ENCODE peak calls at places on chromosome 18, in nine cellular contexts. One of them, this sample, is unnamed.
A peak's percentile ranks its signal among the peaks of the same experiment; 100 is the strongest.

GRCh38 chr18:58288922-58289797 is 245.1 kb downstream of the NEDD4L start:
- DNase-seq in GF-D8: no peak
- DNase-seq in spleen: no peak
- DNase-seq in AG04449: no peak
- DNase-seq in WTC11: no peak
- DNase-seq in sigmoid colon: no peak
- DNase-seq in GM20000: peak; percentile 52
- DNase-seq in psoas muscle: no peak
- DNase-seq in activated T-helper 9 cell treated with anti-CD3 and anti-CD28 coated beads, Interleukin-2, amount 50 U/mL, for 16 hours: no peak
- DNase-seq in this sample: peak; percentile 67

GRCh38 chr18:8826971-8827370 is 121.6 kb downstream of the MTCL1 start:
- DNase-seq in GF-D8: no peak
- DNase-seq in spleen: no peak
- DNase-seq in AG04449: no peak
- DNase-seq in WTC11: no peak
- DNase-seq in sigmoid colon: no peak
- DNase-seq in GM20000: no peak
- DNase-seq in psoas muscle: no peak
- DNase-seq in activated T-helper 9 cell treated with anti-CD3 and anti-CD28 coated beads, Interleukin-2, amount 50 U/mL, for 16 hours: no peak
- DNase-seq in this sample: no peak

GRCh38 chr18:46419391-46420141 is 237.5 kb downstream of the LOXHD1 start:
- DNase-seq in GF-D8: no peak
- DNase-seq in spleen: no peak
- DNase-seq in AG04449: no peak
- DNase-seq in WTC11: no peak
- DNase-seq in sigmoid colon: no peak
- DNase-seq in GM20000: no peak
- DNase-seq in psoas muscle: no peak
- DNase-seq in activated T-helper 9 cell treated with anti-CD3 and anti-CD28 coated beads, Interleukin-2, amount 50 U/mL, for 16 hours: no peak
- DNase-seq in this sample: no peak

GRCh38 chr18:44774191-44774590 is 93.5 kb downstream of the SETBP1 start:
- DNase-seq in GF-D8: no peak
- DNase-seq in spleen: no peak
- DNase-seq in AG04449: no peak
- DNase-seq in WTC11: no peak
- DNase-seq in sigmoid colon: no peak
- DNase-seq in GM20000: no peak
- DNase-seq in psoas muscle: no peak
- DNase-seq in activated T-helper 9 cell treated with anti-CD3 and anti-CD28 coated beads, Interleukin-2, amount 50 U/mL, for 16 hours: no peak
- DNase-seq in this sample: no peak

GRCh38 chr18:73520229-73520628 is 627.4 kb downstream of the FBXO15 start:
- DNase-seq in GF-D8: no peak
- DNase-seq in spleen: no peak
- DNase-seq in AG04449: no peak
- DNase-seq in WTC11: peak; percentile 70
- DNase-seq in sigmoid colon: no peak
- DNase-seq in GM20000: no peak
- DNase-seq in psoas muscle: no peak
- DNase-seq in activated T-helper 9 cell treated with anti-CD3 and anti-CD28 coated beads, Interleukin-2, amount 50 U/mL, for 16 hours: no peak
- DNase-seq in this sample: no peak

GRCh38 chr18:47284691-47285370 is 33.4 kb upstream of the SKOR2 start:
- DNase-seq in GF-D8: no peak
- DNase-seq in spleen: no peak
- DNase-seq in AG04449: no peak
- DNase-seq in WTC11: no peak
- DNase-seq in sigmoid colon: no peak
- DNase-seq in GM20000: no peak
- DNase-seq in psoas muscle: no peak
- DNase-seq in activated T-helper 9 cell treated with anti-CD3 and anti-CD28 coated beads, Interleukin-2, amount 50 U/mL, for 16 hours: no peak
- DNase-seq in this sample: no peak

GRCh38 chr18:38759457-38759856 is 1193.9 kb upstream of the CELF4 start:
- DNase-seq in GF-D8: no peak
- DNase-seq in spleen: no peak
- DNase-seq in AG04449: no peak
- DNase-seq in WTC11: no peak
- DNase-seq in sigmoid colon: no peak
- DNase-seq in GM20000: no peak
- DNase-seq in psoas muscle: no peak
- DNase-seq in activated T-helper 9 cell treated with anti-CD3 and anti-CD28 coated beads, Interleukin-2, amount 50 U/mL, for 16 hours: no peak
- DNase-seq in this sample: no peak

GRCh38 chr18:2302628-2303516 is 268.4 kb downstream of the METTL4 start:
- DNase-seq in GF-D8: no peak
- DNase-seq in spleen: no peak
- DNase-seq in AG04449: peak; percentile 14
- DNase-seq in WTC11: no peak
- DNase-seq in sigmoid colon: no peak
- DNase-seq in GM20000: no peak
- DNase-seq in psoas muscle: no peak
- DNase-seq in activated T-helper 9 cell treated with anti-CD3 and anti-CD28 coated beads, Interleukin-2, amount 50 U/mL, for 16 hours: no peak
- DNase-seq in this sample: peak; percentile 72

GRCh38 chr18:49340446-49340845 is 120.0 kb downstream of the DYM start:
- DNase-seq in GF-D8: no peak
- DNase-seq in spleen: no peak
- DNase-seq in AG04449: peak; percentile 24
- DNase-seq in WTC11: no peak
- DNase-seq in sigmoid colon: no peak
- DNase-seq in GM20000: no peak
- DNase-seq in psoas muscle: no peak
- DNase-seq in activated T-helper 9 cell treated with anti-CD3 and anti-CD28 coated beads, Interleukin-2, amount 50 U/mL, for 16 hours: no peak
- DNase-seq in this sample: peak; percentile 6

GRCh38 chr18:12768622-12769021 is 65.8 kb downstream of the PSMG2 start:
- DNase-seq in GF-D8: no peak
- DNase-seq in spleen: no peak
- DNase-seq in AG04449: no peak
- DNase-seq in WTC11: no peak
- DNase-seq in sigmoid colon: no peak
- DNase-seq in GM20000: no peak
- DNase-seq in psoas muscle: no peak
- DNase-seq in activated T-helper 9 cell treated with anti-CD3 and anti-CD28 coated beads, Interleukin-2, amount 50 U/mL, for 16 hours: no peak
- DNase-seq in this sample: no peak

GRCh38 chr18:56200381-56200831 is 438.0 kb downstream of the TXNL1 start:
- DNase-seq in GF-D8: no peak
- DNase-seq in spleen: no peak
- DNase-seq in AG04449: peak; percentile 24
- DNase-seq in WTC11: no peak
- DNase-seq in sigmoid colon: no peak
- DNase-seq in GM20000: no peak
- DNase-seq in psoas muscle: no peak
- DNase-seq in activated T-helper 9 cell treated with anti-CD3 and anti-CD28 coated beads, Interleukin-2, amount 50 U/mL, for 16 hours: no peak
- DNase-seq in this sample: peak; percentile 69

GRCh38 chr18:24271381-24272331 is 126.0 kb downstream of the OSBPL1A start:
- DNase-seq in GF-D8: no peak
- DNase-seq in spleen: peak; percentile 91
- DNase-seq in AG04449: no peak
- DNase-seq in WTC11: peak; percentile 88
- DNase-seq in sigmoid colon: peak; percentile 87
- DNase-seq in GM20000: peak; percentile 55
- DNase-seq in psoas muscle: peak; percentile 88
- DNase-seq in activated T-helper 9 cell treated with anti-CD3 and anti-CD28 coated beads, Interleukin-2, amount 50 U/mL, for 16 hours: no peak
- DNase-seq in this sample: peak; percentile 79

GRCh38 chr18:36419913-36420531 is 122.5 kb downstream of the FHOD3 start:
- DNase-seq in GF-D8: no peak
- DNase-seq in spleen: no peak
- DNase-seq in AG04449: no peak
- DNase-seq in WTC11: no peak
- DNase-seq in sigmoid colon: no peak
- DNase-seq in GM20000: no peak
- DNase-seq in psoas muscle: no peak
- DNase-seq in activated T-helper 9 cell treated with anti-CD3 and anti-CD28 coated beads, Interleukin-2, amount 50 U/mL, for 16 hours: no peak
- DNase-seq in this sample: no peak

GRCh38 chr18:75125359-75126331 is 83.3 kb downstream of the PTGR3 start:
- DNase-seq in GF-D8: no peak
- DNase-seq in spleen: peak; percentile 75
- DNase-seq in AG04449: no peak
- DNase-seq in WTC11: peak; percentile 36
- DNase-seq in sigmoid colon: no peak
- DNase-seq in GM20000: no peak
- DNase-seq in psoas muscle: no peak
- DNase-seq in activated T-helper 9 cell treated with anti-CD3 and anti-CD28 coated beads, Interleukin-2, amount 50 U/mL, for 16 hours: no peak
- DNase-seq in this sample: no peak

GRCh38 chr18:29154196-29154757 is 977.3 kb upstream of the CDH2 start:
- DNase-seq in GF-D8: no peak
- DNase-seq in spleen: no peak
- DNase-seq in AG04449: peak; percentile 10
- DNase-seq in WTC11: no peak
- DNase-seq in sigmoid colon: no peak
- DNase-seq in GM20000: no peak
- DNase-seq in psoas muscle: no peak
- DNase-seq in activated T-helper 9 cell treated with anti-CD3 and anti-CD28 coated beads, Interleukin-2, amount 50 U/mL, for 16 hours: no peak
- DNase-seq in this sample: no peak

GRCh38 chr18:56910967-56911366 is 235.9 kb upstream of the BOD1L2 start:
- DNase-seq in GF-D8: no peak
- DNase-seq in spleen: no peak
- DNase-seq in AG04449: no peak
- DNase-seq in WTC11: no peak
- DNase-seq in sigmoid colon: no peak
- DNase-seq in GM20000: no peak
- DNase-seq in psoas muscle: no peak
- DNase-seq in activated T-helper 9 cell treated with anti-CD3 and anti-CD28 coated beads, Interleukin-2, amount 50 U/mL, for 16 hours: no peak
- DNase-seq in this sample: no peak

GRCh38 chr18:34947711-34948125 is 93.5 kb upstream of the MAPRE2 start:
- DNase-seq in GF-D8: no peak
- DNase-seq in spleen: no peak
- DNase-seq in AG04449: no peak
- DNase-seq in WTC11: no peak
- DNase-seq in sigmoid colon: no peak
- DNase-seq in GM20000: no peak
- DNase-seq in psoas muscle: no peak
- DNase-seq in activated T-helper 9 cell treated with anti-CD3 and anti-CD28 coated beads, Interleukin-2, amount 50 U/mL, for 16 hours: no peak
- DNase-seq in this sample: no peak

GRCh38 chr18:72762505-72763122 is 105.2 kb downstream of the NETO1 start:
- DNase-seq in GF-D8: peak; percentile 24
- DNase-seq in spleen: no peak
- DNase-seq in AG04449: peak; percentile 33
- DNase-seq in WTC11: no peak
- DNase-seq in sigmoid colon: no peak
- DNase-seq in GM20000: peak; percentile 33
- DNase-seq in psoas muscle: no peak
- DNase-seq in activated T-helper 9 cell treated with anti-CD3 and anti-CD28 coated beads, Interleukin-2, amount 50 U/mL, for 16 hours: no peak
- DNase-seq in this sample: peak; percentile 18

GRCh38 chr18:75088622-75089211 is 120.2 kb downstream of the PTGR3 start:
- DNase-seq in GF-D8: no peak
- DNase-seq in spleen: no peak
- DNase-seq in AG04449: no peak
- DNase-seq in WTC11: no peak
- DNase-seq in sigmoid colon: no peak
- DNase-seq in GM20000: no peak
- DNase-seq in psoas muscle: no peak
- DNase-seq in activated T-helper 9 cell treated with anti-CD3 and anti-CD28 coated beads, Interleukin-2, amount 50 U/mL, for 16 hours: no peak
- DNase-seq in this sample: no peak

GRCh38 chr18:74166397-74166796 is 18.1 kb downstream of the TIMM21 start:
- DNase-seq in GF-D8: no peak
- DNase-seq in spleen: no peak
- DNase-seq in AG04449: no peak
- DNase-seq in WTC11: no peak
- DNase-seq in sigmoid colon: no peak
- DNase-seq in GM20000: no peak
- DNase-seq in psoas muscle: no peak
- DNase-seq in activated T-helper 9 cell treated with anti-CD3 and anti-CD28 coated beads, Interleukin-2, amount 50 U/mL, for 16 hours: no peak
- DNase-seq in this sample: no peak

GRCh38 chr18:3305933-3306332 is 44.0 kb downstream of the MYL12B start:
- DNase-seq in GF-D8: no peak
- DNase-seq in spleen: no peak
- DNase-seq in AG04449: no peak
- DNase-seq in WTC11: no peak
- DNase-seq in sigmoid colon: no peak
- DNase-seq in GM20000: no peak
- DNase-seq in psoas muscle: no peak
- DNase-seq in activated T-helper 9 cell treated with anti-CD3 and anti-CD28 coated beads, Interleukin-2, amount 50 U/mL, for 16 hours: no peak
- DNase-seq in this sample: no peak

GRCh38 chr18:51273435-51273834 is 76.0 kb upstream of the MEX3C start:
- DNase-seq in GF-D8: no peak
- DNase-seq in spleen: no peak
- DNase-seq in AG04449: no peak
- DNase-seq in WTC11: no peak
- DNase-seq in sigmoid colon: no peak
- DNase-seq in GM20000: no peak
- DNase-seq in psoas muscle: no peak
- DNase-seq in activated T-helper 9 cell treated with anti-CD3 and anti-CD28 coated beads, Interleukin-2, amount 50 U/mL, for 16 hours: no peak
- DNase-seq in this sample: no peak

GRCh38 chr18:49835405-49835804 is 22.1 kb upstream of the ACAA2 start:
- DNase-seq in GF-D8: no peak
- DNase-seq in spleen: no peak
- DNase-seq in AG04449: no peak
- DNase-seq in WTC11: no peak
- DNase-seq in sigmoid colon: no peak
- DNase-seq in GM20000: no peak
- DNase-seq in psoas muscle: no peak
- DNase-seq in activated T-helper 9 cell treated with anti-CD3 and anti-CD28 coated beads, Interleukin-2, amount 50 U/mL, for 16 hours: no peak
- DNase-seq in this sample: no peak

GRCh38 chr18:58860747-58861224 is 3.9 kb upstream of the ZNF532 start:
- DNase-seq in GF-D8: no peak
- DNase-seq in spleen: no peak
- DNase-seq in AG04449: no peak
- DNase-seq in WTC11: no peak
- DNase-seq in sigmoid colon: no peak
- DNase-seq in GM20000: no peak
- DNase-seq in psoas muscle: no peak
- DNase-seq in activated T-helper 9 cell treated with anti-CD3 and anti-CD28 coated beads, Interleukin-2, amount 50 U/mL, for 16 hours: no peak
- DNase-seq in this sample: no peak

GRCh38 chr18:9447334-9447733 is 28.0 kb upstream of the RALBP1 start:
- DNase-seq in GF-D8: no peak
- DNase-seq in spleen: no peak
- DNase-seq in AG04449: no peak
- DNase-seq in WTC11: no peak
- DNase-seq in sigmoid colon: no peak
- DNase-seq in GM20000: no peak
- DNase-seq in psoas muscle: no peak
- DNase-seq in activated T-helper 9 cell treated with anti-CD3 and anti-CD28 coated beads, Interleukin-2, amount 50 U/mL, for 16 hours: no peak
- DNase-seq in this sample: no peak

GRCh38 chr18:32607816-32608215 is 137.1 kb upstream of the GAREM1 start:
- DNase-seq in GF-D8: no peak
- DNase-seq in spleen: no peak
- DNase-seq in AG04449: no peak
- DNase-seq in WTC11: no peak
- DNase-seq in sigmoid colon: no peak
- DNase-seq in GM20000: no peak
- DNase-seq in psoas muscle: no peak
- DNase-seq in activated T-helper 9 cell treated with anti-CD3 and anti-CD28 coated beads, Interleukin-2, amount 50 U/mL, for 16 hours: no peak
- DNase-seq in this sample: no peak